ENCODE peak calls at places on chromosomes 13 and 19, in seven cellular contexts. U is effector memory CD4-positive, alpha-beta T cell; T is AG09319; M is fibroblast of pulmonary artery; P is left cardiac atrium; Z is GM19239; O is mucosa of gallbladder. C is an unnamed sample.

GRCh38 chr13:42946927-42947326 is 45.1 kb downstream of the EPSTI1 start:
- DNase-seq in T (peak), P (no peak), O (no peak), Z (no peak), M (peak), U (no peak), C (no peak)

GRCh38 chr19:48271531-48272151 is 1.8 kb downstream of the ZNF114 start:
- DNase-seq in P (peak), O (no peak), T (no peak), Z (peak), U (no peak), M (peak), C (no peak)

GRCh38 chr13:30241537-30241936 is 65.8 kb downstream of the KATNAL1 start:
- DNase-seq in O (no peak), U (no peak), P (no peak), T (no peak), M (peak), Z (no peak), C (no peak)

GRCh38 chr19:10182847-10183246 is 11.9 kb downstream of the DNMT1 start:
- DNase-seq in Z (no peak), M (no peak), O (no peak), T (no peak), U (no peak), P (no peak), C (no peak)

GRCh38 chr19:16327911-16328823 is 3.5 kb downstream of the KLF2 start:
- DNase-seq in O (peak), Z (no peak), T (peak), U (peak), M (peak), P (peak), C (peak)

GRCh38 chr19:51131780-51132680 is 7.3 kb downstream of the SIGLEC9 start:
- DNase-seq in P (peak), T (no peak), M (peak), U (no peak), O (peak), Z (no peak), C (no peak)

GRCh38 chr19:10087296-10088061 is 1.4 kb downstream of the SHFL start:
- DNase-seq in T (no peak), M (no peak), U (no peak), O (no peak), Z (no peak), P (no peak), C (no peak)

GRCh38 chr13:100333141-100333540 is 244.2 kb downstream of the PCCA start:
- DNase-seq in U (no peak), M (no peak), P (no peak), T (no peak), O (no peak), Z (no peak), C (no peak)

GRCh38 chr19:15251749-15252397 is 19.6 kb upstream of the EPHX3 start:
- DNase-seq in U (no peak), P (peak), T (peak), O (peak), Z (no peak), M (peak), C (no peak)

GRCh38 chr19:45424191-45425058 is 708 bp upstream of the ERCC1 start:
- DNase-seq in P (peak), U (no peak), M (peak), T (peak), Z (no peak), O (peak), C (peak)

GRCh38 chr13:45895880-45896279 is 44.3 kb upstream of the SIAH3 start:
- DNase-seq in M (no peak), U (no peak), O (no peak), P (no peak), T (no peak), Z (no peak), C (no peak)

GRCh38 chr13:57634829-57635165 is 3.3 kb downstream of the PCDH17 start:
- DNase-seq in M (no peak), O (no peak), P (peak), U (no peak), Z (no peak), T (no peak), C (no peak)

GRCh38 chr13:101127741-101128353 is 288.5 kb downstream of the NALCN start:
- DNase-seq in T (peak), U (no peak), O (no peak), Z (peak), P (no peak), M (peak), C (no peak)

GRCh38 chr19:49801966-49802661 is 11.0 kb downstream of the FUZ start:
- DNase-seq in U (no peak), Z (no peak), M (peak), P (peak), T (peak), O (peak), C (peak)

GRCh38 chr13:76106763-76107162 is 470.6 kb downstream of the LMO7 start:
- DNase-seq in Z (no peak), O (no peak), T (no peak), U (no peak), P (no peak), M (no peak), C (no peak)

GRCh38 chr19:4501691-4502090 is 16.6 kb downstream of the PLIN4 start:
- DNase-seq in M (no peak), P (no peak), U (no peak), O (no peak), Z (no peak), T (no peak), C (no peak)

GRCh38 chr19:3108775-3109174 is 14.6 kb downstream of the GNA11 start:
- DNase-seq in P (peak), Z (peak), U (peak), O (peak), T (no peak), M (peak), C (no peak)

GRCh38 chr13:101916758-101917474 is 464.4 kb downstream of the ITGBL1 start:
- DNase-seq in M (no peak), P (no peak), T (no peak), O (no peak), Z (no peak), U (no peak), C (no peak)

GRCh38 chr19:30169196-30169900 is 202.8 kb upstream of the ZNF536 start:
- DNase-seq in Z (no peak), P (no peak), T (no peak), M (no peak), U (no peak), O (no peak), C (no peak)

GRCh38 chr13:35499131-35500051 is 22.9 kb upstream of the MAB21L1 start:
- DNase-seq in O (no peak), U (no peak), Z (no peak), T (no peak), P (no peak), M (no peak), C (no peak)

GRCh38 chr19:33524024-33524664 is 2.6 kb upstream of the PEPD start:
- DNase-seq in P (no peak), U (no peak), M (no peak), O (no peak), Z (no peak), T (no peak), C (no peak)

GRCh38 chr13:62684359-62684758 is 1268.7 kb upstream of the PCDH20 start:
- DNase-seq in U (no peak), Z (no peak), O (no peak), P (no peak), M (no peak), T (no peak), C (no peak)

GRCh38 chr19:39845621-39846175 is 481 bp downstream of the FBL start:
- DNase-seq in O (no peak), P (no peak), T (peak), Z (no peak), M (no peak), U (no peak), C (no peak)

GRCh38 chr13:90049989-90050671 is 1297.4 kb upstream of the MIR17HG start:
- DNase-seq in P (no peak), O (no peak), U (no peak), T (no peak), Z (no peak), M (no peak), C (no peak)

GRCh38 chr19:10353793-10354391 is 14.5 kb upstream of the ICAM3 start:
- DNase-seq in O (no peak), P (peak), Z (no peak), U (no peak), T (no peak), M (peak), C (no peak)

GRCh38 chr13:34672631-34673030 is 269.4 kb upstream of the NBEA start:
- DNase-seq in U (no peak), M (no peak), T (no peak), P (no peak), O (no peak), Z (no peak), C (peak)

GRCh38 chr13:43405457-43405856 is 381.3 kb downstream of the ENOX1 start:
- DNase-seq in M (peak), O (no peak), P (no peak), U (no peak), T (no peak), Z (no peak), C (no peak)

GRCh38 chr13:45219938-45220375 is 19.1 kb upstream of the KCTD4 start:
- DNase-seq in Z (no peak), O (peak), U (no peak), M (peak), P (no peak), T (no peak), C (no peak)